ENCODE peak calls at places on chromosomes 4 and X, in six cellular contexts. One of them, this sample, is unnamed.

GRCh38 chr4:77015390-77015789 is 60.4 kb downstream of the CCNI start:
- DNase-seq in NB4: no peak
- DNase-seq in Peyer's patch: no peak
- DNase-seq in spleen: no peak
- DNase-seq in testis: no peak
- DNase-seq in right lobe of liver: no peak
- DNase-seq in this sample: no peak

GRCh38 chr4:1608196-1608820 is 75.8 kb downstream of the FAM53A start:
- DNase-seq in NB4: no peak
- DNase-seq in testis: no peak
- DNase-seq in Peyer's patch: no peak
- DNase-seq in right lobe of liver: no peak
- DNase-seq in spleen: peak
- DNase-seq in this sample: no peak

GRCh38 chrX:1685460-1685859 is 70.6 kb downstream of the ASMT start:
- DNase-seq in right lobe of liver: no peak
- DNase-seq in NB4: no peak
- DNase-seq in Peyer's patch: no peak
- DNase-seq in testis: no peak
- DNase-seq in spleen: no peak
- DNase-seq in this sample: no peak

GRCh38 chrX:100411802-100412333 is 1.8 kb upstream of the PCDH19 start:
- DNase-seq in testis: no peak
- DNase-seq in Peyer's patch: no peak
- DNase-seq in NB4: no peak
- DNase-seq in spleen: no peak
- DNase-seq in right lobe of liver: no peak
- DNase-seq in this sample: no peak

GRCh38 chr4:56762484-56763250 is 58.8 kb downstream of the SPINK2 start:
- DNase-seq in Peyer's patch: no peak
- DNase-seq in testis: no peak
- DNase-seq in right lobe of liver: no peak
- DNase-seq in spleen: no peak
- DNase-seq in NB4: no peak
- DNase-seq in this sample: no peak

GRCh38 chrX:31200430-31200829 is 128.6 kb upstream of the FTHL17 start:
- DNase-seq in spleen: no peak
- DNase-seq in testis: no peak
- DNase-seq in NB4: no peak
- DNase-seq in Peyer's patch: no peak
- DNase-seq in right lobe of liver: no peak
- DNase-seq in this sample: no peak

GRCh38 chrX:133402042-133402453 is 13.2 kb downstream of the GPC4 start:
- DNase-seq in spleen: no peak
- DNase-seq in Peyer's patch: no peak
- DNase-seq in testis: no peak
- DNase-seq in NB4: no peak
- DNase-seq in right lobe of liver: no peak
- DNase-seq in this sample: peak

GRCh38 chrX:120305531-120306145 is 5.6 kb downstream of the TMEM255A start:
- DNase-seq in testis: no peak
- DNase-seq in right lobe of liver: no peak
- DNase-seq in NB4: peak
- DNase-seq in spleen: no peak
- DNase-seq in Peyer's patch: no peak
- DNase-seq in this sample: no peak

GRCh38 chrX:109187473-109188168 is 294.3 kb downstream of the GUCY2F start:
- DNase-seq in Peyer's patch: no peak
- DNase-seq in NB4: no peak
- DNase-seq in testis: no peak
- DNase-seq in spleen: no peak
- DNase-seq in right lobe of liver: no peak
- DNase-seq in this sample: no peak

GRCh38 chr4:85548116-85548515 is 73.2 kb downstream of the ARHGAP24 start:
- DNase-seq in Peyer's patch: no peak
- DNase-seq in right lobe of liver: no peak
- DNase-seq in NB4: no peak
- DNase-seq in spleen: no peak
- DNase-seq in testis: no peak
- DNase-seq in this sample: no peak

GRCh38 chr4:187357861-187358260 is 634.2 kb upstream of the FAT1 start:
- DNase-seq in spleen: no peak
- DNase-seq in testis: no peak
- DNase-seq in NB4: no peak
- DNase-seq in right lobe of liver: no peak
- DNase-seq in Peyer's patch: no peak
- DNase-seq in this sample: no peak

GRCh38 chr4:154399259-154399974 is 92.2 kb downstream of the DCHS2 start:
- DNase-seq in spleen: no peak
- DNase-seq in Peyer's patch: no peak
- DNase-seq in testis: no peak
- DNase-seq in NB4: no peak
- DNase-seq in right lobe of liver: no peak
- DNase-seq in this sample: no peak

GRCh38 chr4:45869199-45869598 is 254.7 kb downstream of the GABRG1 start:
- DNase-seq in NB4: no peak
- DNase-seq in right lobe of liver: no peak
- DNase-seq in testis: no peak
- DNase-seq in Peyer's patch: no peak
- DNase-seq in spleen: no peak
- DNase-seq in this sample: no peak

GRCh38 chr4:77662396-77662795 is 56.8 kb downstream of the CXCL13 start:
- DNase-seq in NB4: no peak
- DNase-seq in Peyer's patch: no peak
- DNase-seq in spleen: no peak
- DNase-seq in right lobe of liver: no peak
- DNase-seq in testis: no peak
- DNase-seq in this sample: no peak

DNA sequence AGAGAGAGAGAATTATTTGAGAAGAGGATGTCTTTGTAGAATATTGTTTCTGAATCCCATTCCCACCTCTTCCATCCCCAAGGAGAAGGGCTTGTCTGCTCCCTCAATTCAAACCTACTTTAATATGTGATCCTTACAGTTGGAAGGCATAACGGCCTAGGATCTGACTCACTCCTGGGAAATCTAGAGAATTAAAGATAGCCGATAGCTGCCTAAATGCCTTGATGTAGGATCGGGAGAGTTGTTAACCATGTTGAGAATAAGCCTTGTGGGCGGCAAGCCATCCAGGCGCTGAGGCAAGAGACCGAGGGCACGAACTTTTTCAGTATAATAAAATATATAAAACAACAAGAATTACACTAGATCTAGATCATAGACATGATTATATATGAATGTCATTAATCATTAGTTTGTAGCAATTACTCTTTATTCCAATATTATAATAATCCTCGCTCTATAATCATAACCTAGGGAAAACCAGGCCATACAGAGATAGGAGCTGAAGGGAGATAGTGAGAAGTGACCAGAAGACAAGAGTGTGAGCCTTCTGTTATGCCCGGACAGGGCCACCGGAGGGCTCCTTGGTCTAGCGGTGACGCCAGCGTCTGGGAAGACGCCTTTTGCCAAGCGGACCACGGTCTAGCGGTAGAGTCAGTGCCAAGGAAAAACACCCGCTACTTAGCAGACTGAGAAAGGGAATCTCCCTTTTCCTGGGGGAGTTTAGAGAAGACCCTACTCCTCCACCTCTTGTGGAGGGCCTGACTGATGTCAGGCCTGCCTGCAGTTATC is 13.5 kb downstream of the EMCN start:
- DNase-seq in testis: no peak
- DNase-seq in NB4: no peak
- DNase-seq in spleen: no peak
- DNase-seq in Peyer's patch: no peak
- DNase-seq in right lobe of liver: no peak
- DNase-seq in this sample: no peak
- TF ChIP-seq CTCF in testis: no peak
- TF ChIP-seq CTCF in NB4: no peak
- TF ChIP-seq CTCF in spleen: no peak
- TF ChIP-seq CTCF in Peyer's patch: no peak
- TF ChIP-seq CTCF in right lobe of liver: no peak
- TF ChIP-seq CTCF in this sample: no peak

GRCh38 chr4:25978327-25978726 is 64.3 kb downstream of the SMIM20 start:
- DNase-seq in spleen: no peak
- DNase-seq in NB4: no peak
- DNase-seq in right lobe of liver: no peak
- DNase-seq in Peyer's patch: no peak
- DNase-seq in testis: no peak
- DNase-seq in this sample: no peak

GRCh38 chr4:25973346-25973745 is 59.3 kb downstream of the SMIM20 start:
- DNase-seq in testis: no peak
- DNase-seq in right lobe of liver: no peak
- DNase-seq in Peyer's patch: no peak
- DNase-seq in spleen: no peak
- DNase-seq in NB4: no peak
- DNase-seq in this sample: no peak

GRCh38 chr4:25976780-25977179 is 62.8 kb downstream of the SMIM20 start:
- DNase-seq in right lobe of liver: no peak
- DNase-seq in testis: no peak
- DNase-seq in Peyer's patch: no peak
- DNase-seq in spleen: no peak
- DNase-seq in NB4: no peak
- DNase-seq in this sample: no peak

GRCh38 chr4:25981749-25982148 is 67.7 kb downstream of the SMIM20 start:
- DNase-seq in spleen: no peak
- DNase-seq in right lobe of liver: no peak
- DNase-seq in testis: no peak
- DNase-seq in Peyer's patch: no peak
- DNase-seq in NB4: peak
- DNase-seq in this sample: no peak

DNA sequence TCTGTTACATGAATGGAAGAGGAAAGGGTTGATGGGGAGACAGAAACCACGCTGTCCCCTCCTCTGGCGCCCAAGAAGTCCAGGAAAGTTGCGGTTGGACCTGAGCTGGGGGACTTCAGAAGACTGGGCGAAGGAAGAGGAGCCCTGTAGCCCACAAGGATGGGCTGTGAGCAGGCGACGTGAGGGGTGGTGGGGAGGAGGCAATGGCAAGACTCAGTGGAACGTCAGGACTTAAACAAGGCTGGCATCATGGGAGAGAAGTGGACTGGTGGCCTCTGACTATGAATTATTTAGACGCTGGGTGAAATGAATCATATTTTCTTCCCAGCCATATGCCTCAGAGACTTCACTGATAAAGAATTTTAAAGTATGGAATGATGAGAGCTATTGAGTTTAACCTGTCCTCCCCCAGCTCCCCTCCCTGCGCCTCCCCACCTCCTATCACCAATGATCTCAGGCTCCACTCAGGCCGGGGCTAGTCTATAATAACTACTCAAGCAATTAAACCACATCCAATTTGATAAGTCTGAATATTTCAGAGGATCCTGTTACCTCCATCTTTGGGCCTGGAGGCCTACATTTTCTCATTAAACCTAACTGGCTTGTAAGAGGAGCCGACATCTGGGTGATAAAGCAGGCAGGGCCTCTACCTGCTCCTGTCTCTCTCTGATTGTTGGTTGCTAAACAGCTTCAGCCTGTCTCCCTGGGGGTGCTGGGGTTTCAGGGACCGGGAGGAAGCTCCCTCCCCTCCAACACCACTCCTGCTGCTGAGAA is 63.6 kb downstream of the SMIM20 start:
- DNase-seq in NB4: no peak
- DNase-seq in spleen: no peak
- DNase-seq in right lobe of liver: no peak
- DNase-seq in testis: no peak
- DNase-seq in Peyer's patch: no peak
- DNase-seq in this sample: no peak
- TF ChIP-seq POLR2A in NB4: no peak
- TF ChIP-seq POLR2A in spleen: no peak
- TF ChIP-seq POLR2A in right lobe of liver: no peak
- TF ChIP-seq POLR2A in testis: no peak
- TF ChIP-seq POLR2A in Peyer's patch: no peak
- TF ChIP-seq POLR2A in this sample: no peak

DNA sequence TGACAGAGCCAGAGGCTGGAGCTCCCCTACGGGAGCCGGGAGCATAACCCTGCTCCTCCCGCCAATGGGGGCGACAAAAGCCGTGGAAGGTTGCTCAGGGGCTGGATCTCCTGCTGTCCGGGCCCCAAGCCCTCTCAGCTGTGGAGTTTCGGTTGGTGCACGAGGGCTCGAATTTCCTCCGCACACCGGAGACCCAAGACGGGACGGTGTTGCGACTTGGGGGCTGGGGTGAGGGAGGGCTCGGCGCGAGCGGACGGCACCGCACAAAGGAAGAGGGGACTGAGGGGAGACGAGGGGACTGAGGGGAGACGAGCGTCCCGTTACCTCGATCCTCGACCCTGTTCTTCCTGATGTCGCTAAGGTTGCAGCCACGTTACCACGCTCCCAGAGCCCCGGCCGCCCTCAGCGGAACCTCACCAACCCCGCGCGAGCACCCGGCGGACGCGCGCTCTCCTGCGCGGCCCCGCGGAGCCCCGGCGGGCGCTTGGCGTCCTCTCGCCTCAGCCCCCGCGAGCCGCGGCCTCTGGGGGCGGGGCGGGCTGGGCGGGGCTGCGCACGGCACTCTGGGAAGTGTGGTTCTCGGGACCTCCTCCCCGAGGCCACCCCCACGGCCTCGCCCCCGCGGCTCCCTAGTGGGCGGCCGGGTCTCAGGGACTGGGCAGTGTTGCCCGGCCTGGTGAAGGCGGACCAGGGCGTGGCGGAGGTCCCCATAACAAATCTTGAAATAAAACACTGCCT is at the start of gene KLHL8:
- DNase-seq in Peyer's patch: peak
- DNase-seq in NB4: peak
- DNase-seq in spleen: peak
- DNase-seq in right lobe of liver: peak
- DNase-seq in testis: peak
- DNase-seq in this sample: peak
- TF ChIP-seq CTCF in Peyer's patch: no peak
- TF ChIP-seq CTCF in NB4: peak
- TF ChIP-seq CTCF in spleen: no peak
- TF ChIP-seq CTCF in right lobe of liver: no peak
- TF ChIP-seq CTCF in testis: peak
- TF ChIP-seq CTCF in this sample: no peak

DNA sequence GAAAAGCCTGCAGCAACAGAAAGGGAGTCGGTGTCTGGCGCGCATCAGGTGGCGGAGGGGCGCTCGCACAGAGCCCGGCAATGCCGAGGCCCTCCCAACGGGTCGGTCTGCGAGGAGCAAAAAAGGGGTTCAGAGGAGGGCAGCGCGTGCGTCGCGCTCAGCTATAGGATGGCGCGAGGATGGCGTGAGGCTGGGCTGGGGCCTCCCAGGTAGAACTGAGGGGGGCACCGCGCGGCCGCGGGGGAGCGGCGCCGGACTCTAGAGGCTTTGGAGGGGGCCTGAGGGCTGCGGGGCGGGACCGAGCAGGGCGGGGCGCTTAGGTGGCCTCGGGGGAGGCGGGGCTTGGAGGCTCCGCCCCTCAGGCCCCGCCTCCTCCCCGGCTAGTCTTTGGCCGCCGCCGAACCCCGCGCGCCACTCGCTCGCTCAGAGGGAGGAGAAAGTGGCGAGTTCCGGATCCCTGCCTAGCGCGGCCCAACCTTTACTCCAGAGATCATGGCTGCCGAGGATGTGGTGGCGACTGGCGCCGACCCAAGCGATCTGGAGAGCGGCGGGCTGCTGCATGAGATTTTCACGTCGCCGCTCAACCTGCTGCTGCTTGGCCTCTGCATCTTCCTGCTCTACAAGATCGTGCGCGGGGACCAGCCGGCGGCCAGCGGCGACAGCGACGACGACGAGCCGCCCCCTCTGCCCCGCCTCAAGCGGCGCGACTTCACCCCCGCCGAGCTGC is at the start of gene PGRMC1:
- DNase-seq in spleen: peak
- DNase-seq in Peyer's patch: peak
- DNase-seq in right lobe of liver: peak
- DNase-seq in testis: peak
- DNase-seq in NB4: peak
- DNase-seq in this sample: peak
- TF ChIP-seq POLR2A in spleen: peak
- TF ChIP-seq POLR2A in Peyer's patch: peak
- TF ChIP-seq POLR2A in right lobe of liver: peak
- TF ChIP-seq POLR2A in testis: peak
- TF ChIP-seq POLR2A in NB4: peak
- TF ChIP-seq POLR2A in this sample: no peak

This sample was measured in lower leg skin.